ENCODE peak calls at places on chromosomes 12 and 14, in ten cellular contexts. V is DND-41, B is right atrium auricular region, O is K562, G is astrocyte, W is Peyer's patch, J is cardiac fibroblast, I is fibroblast of the aortic adventitia, K is AG09309, Z is HFFc6. C is an unnamed sample.
A peak's percentile ranks its signal among the peaks of the same experiment; 100 is the strongest.

GRCh38 chr12:52022841-52023181 is 16.1 kb downstream of the TAMALIN start:
- DNase-seq in V (no peak), B (no peak), O (peak; percentile 72), G (no peak), W (peak; percentile 46), J (no peak), I (no peak), K (no peak), Z (no peak), C (peak; percentile 52)

GRCh38 chr12:67988600-67988999 is 647 bp upstream of the IFNG-AS1 start:
- DNase-seq in V (no peak), B (no peak), O (no peak), G (no peak), W (no peak), J (no peak), I (no peak), K (no peak), Z (no peak), C (no peak)

GRCh38 chr12:32148372-32148771 is 41.7 kb downstream of the BICD1 start:
- DNase-seq in V (no peak), B (no peak), O (no peak), G (peak; percentile 91), W (no peak), J (no peak), I (peak; percentile 27), K (peak; percentile 32), Z (no peak), C (no peak)

GRCh38 chr12:107411792-107412535 is 273.6 kb upstream of the PWP1 start:
- DNase-seq in V (no peak), B (no peak), O (no peak), G (peak; percentile 66), W (no peak), J (peak; percentile 10), I (no peak), K (peak; percentile 44), Z (peak; percentile 83), C (no peak)

GRCh38 chr12:6461401-6462233 is 8.9 kb downstream of the VAMP1 start:
- DNase-seq in V (peak; percentile 95), B (peak; percentile 64), O (no peak), G (no peak), W (peak; percentile 97), J (peak; percentile 7), I (no peak), K (no peak), Z (no peak), C (peak; percentile 96)

GRCh38 chr14:24612186-24612585 is 2.7 kb upstream of the GZMH start:
- DNase-seq in V (no peak), B (no peak), O (no peak), G (no peak), W (no peak), J (no peak), I (no peak), K (no peak), Z (no peak), C (no peak)

GRCh38 chr12:22287056-22287455 is 47.5 kb downstream of the ST8SIA1 start:
- DNase-seq in V (no peak), B (no peak), O (no peak), G (no peak), W (no peak), J (no peak), I (no peak), K (no peak), Z (no peak), C (no peak)

GRCh38 chr14:61756135-61756534 is 6.1 kb upstream of the SNAPC1 start:
- DNase-seq in V (no peak), B (no peak), O (no peak), G (no peak), W (no peak), J (peak; percentile 55), I (no peak), K (no peak), Z (no peak), C (no peak)

GRCh38 chr12:118164798-118165486 is 29.0 kb downstream of the PEBP1 start:
- DNase-seq in V (no peak), B (no peak), O (peak; percentile 25), G (no peak), W (no peak), J (peak; percentile 58), I (peak; percentile 38), K (no peak), Z (peak; percentile 16), C (peak; percentile 26)

GRCh38 chr14:77024171-77024627 is 4.3 kb downstream of the IRF2BPL start:
- DNase-seq in V (peak; percentile 57), B (no peak), O (peak; percentile 36), G (peak; percentile 41), W (peak; percentile 63), J (peak; percentile 63), I (peak; percentile 41), K (no peak), Z (no peak), C (peak; percentile 83)

GRCh38 chr12:47755655-47756562 is 2.8 kb downstream of the RAPGEF3 start:
- DNase-seq in V (no peak), B (no peak), O (no peak), G (no peak), W (no peak), J (no peak), I (no peak), K (no peak), Z (no peak), C (peak; percentile 80)

GRCh38 chr14:74841230-74842207 is 34.4 kb downstream of the PROX2 start:
- DNase-seq in V (no peak), B (no peak), O (no peak), G (no peak), W (peak; percentile 38), J (no peak), I (no peak), K (no peak), Z (no peak), C (peak; percentile 56)

GRCh38 chr14:104795781-104796681 is 483 bp upstream of the AKT1 start:
- DNase-seq in V (peak; percentile 65), B (no peak), O (no peak), G (no peak), W (peak; percentile 40), J (peak; percentile 58), I (no peak), K (no peak), Z (no peak), C (peak; percentile 50)

GRCh38 chr12:34605955-34606748 is 583.9 kb downstream of the ALG10 start:
- DNase-seq in V (no peak), B (no peak), O (no peak), G (no peak), W (no peak), J (no peak), I (no peak), K (no peak), Z (no peak), C (no peak)

GRCh38 chr14:74637184-74637562 is 25.1 kb upstream of the LTBP2 start:
- DNase-seq in V (no peak), B (no peak), O (no peak), G (no peak), W (no peak), J (no peak), I (no peak), K (no peak), Z (no peak), C (no peak)

DNA sequence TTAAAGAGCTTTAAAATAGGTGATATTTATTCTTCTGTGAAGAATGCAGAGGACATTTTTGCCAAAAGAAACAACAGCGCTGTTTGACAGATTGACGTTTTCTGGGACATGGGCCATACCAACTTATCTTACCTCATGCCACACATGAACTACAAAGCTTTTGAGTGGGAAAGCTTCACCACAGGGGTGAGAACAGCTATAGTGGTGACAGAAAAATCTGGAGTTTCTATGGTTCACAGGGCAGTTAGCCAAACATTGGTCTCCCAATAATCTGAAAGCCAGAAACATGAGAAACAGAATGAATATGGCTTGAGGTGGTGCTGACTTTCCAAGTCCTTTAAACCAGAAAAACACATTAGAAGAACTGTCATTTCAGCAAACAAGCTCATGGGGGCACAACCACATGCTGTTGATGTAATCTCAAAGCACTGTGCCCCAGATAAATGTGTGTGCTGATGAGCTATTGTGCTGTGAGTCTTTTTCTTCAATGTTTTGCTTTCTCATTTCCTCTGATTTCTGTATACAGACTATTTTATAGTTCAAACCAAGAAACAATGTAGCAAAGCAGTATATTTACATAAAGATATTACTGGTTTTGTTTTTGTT is 905.4 kb downstream of the SLC16A7 start:
- DNase-seq in V (no peak), B (no peak), O (no peak), G (peak; percentile 70), W (no peak), J (peak; percentile 51), I (peak; percentile 34), K (no peak), Z (no peak), C (no peak)
- TF ChIP-seq CTCF in V (peak; percentile 20), B (no peak), O (no peak), G (peak; percentile 8), W (no peak), J (no peak), I (no peak), K (no peak), Z (no peak), C (no peak)

DNA sequence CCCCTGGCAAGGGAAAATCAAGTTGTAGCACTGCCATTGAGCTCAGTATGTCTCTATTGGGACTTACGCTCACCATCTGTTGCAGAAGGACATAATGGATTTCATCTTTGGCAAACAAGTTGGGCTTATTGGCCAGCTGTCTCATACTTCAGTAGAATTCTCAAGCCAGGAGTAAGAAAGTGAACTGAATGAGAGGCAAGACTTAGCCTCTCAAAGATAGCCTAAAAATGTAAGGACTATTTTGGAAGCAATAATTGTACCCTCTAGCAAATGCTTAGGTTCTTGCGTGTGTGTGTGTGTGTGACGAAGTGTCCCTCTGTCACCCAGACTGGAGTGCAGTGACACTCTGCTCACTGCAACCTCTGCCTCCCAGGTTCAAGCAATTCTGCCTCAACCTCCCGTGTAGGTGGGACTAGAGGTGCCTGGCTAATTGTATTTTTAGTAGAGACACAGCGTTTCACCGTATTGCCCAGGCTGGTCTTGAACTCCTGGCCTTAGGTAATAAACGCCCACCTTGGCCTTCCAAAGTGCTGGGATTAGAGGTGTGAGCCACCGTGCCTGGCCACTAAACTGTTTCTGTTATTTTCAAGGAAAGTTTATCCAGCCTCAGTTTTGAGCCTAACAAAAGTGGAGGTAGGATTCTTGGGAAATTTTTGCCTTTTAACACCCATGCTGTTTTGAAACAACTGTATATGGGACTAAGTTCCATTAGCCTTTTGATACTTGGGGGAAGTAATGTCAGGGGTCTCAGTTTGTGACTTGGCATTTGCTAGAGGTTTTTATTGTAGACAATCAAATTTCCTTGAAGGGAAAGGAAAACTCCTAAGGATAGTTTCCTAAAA is 7.0 kb downstream of the HNRNPA1 start:
- DNase-seq in V (no peak), B (no peak), O (peak; percentile 4), G (no peak), W (no peak), J (no peak), I (peak; percentile 30), K (no peak), Z (no peak), C (no peak)
- TF ChIP-seq CTCF in V (no peak), B (no peak), O (no peak), G (no peak), W (no peak), J (no peak), I (no peak), K (no peak), Z (no peak), C (no peak)

GRCh38 chr12:121916719-121917118 is 1.7 kb upstream of the CFAP251 start:
- DNase-seq in V (peak; percentile 22), B (no peak), O (no peak), G (no peak), W (no peak), J (peak; percentile 65), I (peak; percentile 47), K (no peak), Z (no peak), C (peak; percentile 12)
- TF ChIP-seq CTCF in V (peak; percentile 51), B (no peak), O (peak; percentile 42), G (peak; percentile 32), W (no peak), J (peak; percentile 23), I (peak; percentile 42), K (no peak), Z (peak; percentile 50), C (no peak)

GRCh38 chr12:110345963-110346362 is 57.5 kb downstream of the ANAPC7 start:
- DNase-seq in V (no peak), B (peak; percentile 46), O (no peak), G (no peak), W (no peak), J (no peak), I (no peak), K (no peak), Z (no peak), C (no peak)
- TF ChIP-seq CTCF in V (no peak), B (no peak), O (no peak), G (no peak), W (no peak), J (no peak), I (no peak), K (no peak), Z (no peak), C (no peak)

C was measured in activated CD8-positive, alpha-beta T cell treated with anti-CD3 and anti-CD28 coated beads for 36 hours.